ENCODE peak calls at places on chromosome 6, in six cellular contexts. One of them, this sample, is unnamed.
A peak's percentile ranks its signal among the peaks of the same experiment; 100 is the strongest.

GRCh38 chr6:90478278-90478677 is 108.6 kb downstream of the MAP3K7 start:
- DNase-seq in cardiac muscle cell: no peak
- DNase-seq in heart right ventricle: no peak
- DNase-seq in MM.1S: no peak
- DNase-seq in heart left ventricle: no peak
- DNase-seq in HepG2: no peak
- DNase-seq in this sample: no peak

GRCh38 chr6:99093781-99094180 is 146.0 kb upstream of the FBXL4 start:
- DNase-seq in heart right ventricle: no peak
- DNase-seq in heart left ventricle: no peak
- DNase-seq in MM.1S: peak; percentile 30
- DNase-seq in HepG2: no peak
- DNase-seq in cardiac muscle cell: no peak
- DNase-seq in this sample: no peak

GRCh38 chr6:143232849-143233248 is 172.2 kb downstream of the AIG1 start:
- DNase-seq in heart right ventricle: peak; percentile 27
- DNase-seq in HepG2: peak; percentile 65
- DNase-seq in cardiac muscle cell: peak; percentile 30
- DNase-seq in MM.1S: no peak
- DNase-seq in heart left ventricle: no peak
- DNase-seq in this sample: peak; percentile 66

GRCh38 chr6:83310046-83310445 is 116.9 kb downstream of the RWDD2A start:
- DNase-seq in heart right ventricle: no peak
- DNase-seq in MM.1S: no peak
- DNase-seq in cardiac muscle cell: no peak
- DNase-seq in HepG2: no peak
- DNase-seq in heart left ventricle: no peak
- DNase-seq in this sample: no peak

GRCh38 chr6:42937548-42938427 is 8.5 kb downstream of the CNPY3 start:
- DNase-seq in heart right ventricle: no peak
- DNase-seq in cardiac muscle cell: no peak
- DNase-seq in MM.1S: no peak
- DNase-seq in HepG2: no peak
- DNase-seq in heart left ventricle: no peak
- DNase-seq in this sample: peak; percentile 60

GRCh38 chr6:118377711-118378414 is 170.2 kb upstream of the PLN start:
- DNase-seq in cardiac muscle cell: no peak
- DNase-seq in MM.1S: no peak
- DNase-seq in heart left ventricle: peak; percentile 89
- DNase-seq in heart right ventricle: peak; percentile 71
- DNase-seq in HepG2: no peak
- DNase-seq in this sample: no peak

GRCh38 chr6:160765412-160765811 is 63.4 kb downstream of the PLG start:
- DNase-seq in cardiac muscle cell: no peak
- DNase-seq in HepG2: no peak
- DNase-seq in heart left ventricle: no peak
- DNase-seq in heart right ventricle: no peak
- DNase-seq in MM.1S: no peak
- DNase-seq in this sample: no peak

GRCh38 chr6:112218563-112218962 is 35.8 kb downstream of the LAMA4 start:
- DNase-seq in heart left ventricle: peak; percentile 84
- DNase-seq in cardiac muscle cell: peak; percentile 49
- DNase-seq in MM.1S: no peak
- DNase-seq in heart right ventricle: peak; percentile 74
- DNase-seq in HepG2: no peak
- DNase-seq in this sample: no peak

GRCh38 chr6:113856011-113856551 is 1.1 kb upstream of the MARCKS start:
- DNase-seq in heart left ventricle: no peak
- DNase-seq in HepG2: no peak
- DNase-seq in cardiac muscle cell: peak; percentile 72
- DNase-seq in heart right ventricle: peak; percentile 22
- DNase-seq in MM.1S: peak; percentile 32
- DNase-seq in this sample: peak; percentile 48

DNA sequence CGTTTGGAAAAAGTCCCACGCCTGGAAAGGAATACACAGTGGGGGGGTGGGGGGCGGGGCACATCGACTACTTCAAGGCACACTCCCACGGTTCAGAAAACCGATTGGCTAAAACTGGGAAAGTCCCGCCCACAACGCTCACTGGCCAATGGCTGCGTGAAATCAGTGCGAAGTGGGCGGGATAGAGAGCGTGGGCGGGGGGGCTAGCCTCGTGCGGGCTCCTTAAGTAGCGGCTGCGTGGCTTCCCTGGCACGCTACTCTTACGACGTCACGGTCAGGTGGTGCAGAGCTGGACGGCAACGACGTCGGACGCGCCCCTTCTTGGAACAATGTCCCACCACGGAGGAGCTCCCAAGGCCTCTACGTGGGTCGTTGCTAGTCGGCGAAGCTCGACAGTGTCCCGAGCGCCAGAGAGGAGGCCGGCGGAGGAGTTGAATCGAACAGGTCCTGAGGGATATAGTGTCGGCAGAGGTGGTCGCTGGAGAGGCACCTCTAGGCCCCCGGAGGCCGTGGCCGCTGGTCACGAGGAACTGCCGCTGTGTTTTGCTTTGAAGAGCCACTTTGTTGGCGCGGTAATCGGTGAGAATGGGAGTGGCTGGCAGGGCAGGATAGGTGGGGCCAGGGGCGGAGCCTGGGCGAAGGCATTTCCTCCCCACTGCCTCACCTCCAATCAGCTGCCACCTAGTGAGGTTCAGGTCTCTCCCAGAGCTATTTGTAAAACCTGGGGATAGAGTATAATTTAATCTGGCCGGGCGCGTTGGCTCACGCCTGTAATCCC is at the start of gene DDX43:
- DNase-seq in MM.1S: no peak
- DNase-seq in cardiac muscle cell: peak; percentile 82
- DNase-seq in HepG2: no peak
- DNase-seq in heart left ventricle: peak; percentile 31
- DNase-seq in heart right ventricle: peak; percentile 79
- DNase-seq in this sample: no peak
- H3K27ac ChIP-seq in MM.1S: no peak within 1 kb of the TSS
- H3K27ac ChIP-seq in cardiac muscle cell: no peak within 1 kb of the TSS
- H3K27ac ChIP-seq in HepG2: no peak within 1 kb of the TSS
- H3K27ac ChIP-seq in heart left ventricle: no peak within 1 kb of the TSS
- H3K27ac ChIP-seq in heart right ventricle: no peak within 1 kb of the TSS
- H3K27ac ChIP-seq in this sample: no peak within 1 kb of the TSS

DNA sequence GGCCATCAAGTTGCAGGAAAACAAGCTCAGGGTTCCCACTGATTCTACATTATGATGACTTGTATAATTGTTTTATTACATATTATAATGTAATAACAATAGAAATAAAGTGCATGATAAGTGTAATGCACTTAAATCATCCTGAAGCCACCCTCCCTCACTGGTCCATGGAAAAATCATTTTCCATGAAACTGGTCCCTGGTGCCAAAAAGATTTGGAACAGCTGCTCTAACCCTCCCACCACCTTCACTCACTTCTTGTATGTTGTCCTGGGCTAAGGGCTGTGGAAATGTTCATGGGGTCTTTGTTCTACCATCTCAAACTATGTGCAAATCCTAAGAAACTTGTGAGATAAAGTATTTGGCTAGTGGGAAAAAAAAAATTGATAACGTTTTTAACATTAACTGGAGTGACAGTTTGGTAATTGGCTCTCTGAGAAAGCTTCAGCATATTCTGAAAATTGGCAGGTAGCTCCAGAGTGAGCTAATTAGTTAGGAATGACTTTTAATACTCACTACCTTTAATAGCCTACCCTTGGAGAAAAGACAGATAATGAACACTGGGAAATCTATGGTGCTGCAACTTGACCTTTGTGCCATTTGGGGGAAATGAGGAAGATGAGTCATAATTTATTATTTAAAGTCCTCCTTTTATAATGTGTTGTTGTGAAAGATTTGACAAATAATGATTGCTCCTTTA is 134.0 kb downstream of the LRRC1 start:
- DNase-seq in HepG2: peak; percentile 40
- DNase-seq in heart right ventricle: no peak
- DNase-seq in cardiac muscle cell: no peak
- DNase-seq in heart left ventricle: no peak
- DNase-seq in MM.1S: no peak
- DNase-seq in this sample: peak; percentile 63
- H3K4me1 ChIP-seq in HepG2: peaks cover 6% of the 10 kb centered on the region
- H3K4me1 ChIP-seq in heart right ventricle: peaks cover 54% of the 10 kb centered on the region
- H3K4me1 ChIP-seq in cardiac muscle cell: peaks cover 4% of the 10 kb centered on the region
- H3K4me1 ChIP-seq in heart left ventricle: peaks cover 27% of the 10 kb centered on the region
- H3K4me1 ChIP-seq in MM.1S: no peaks in the 10 kb centered on the region
- H3K4me1 ChIP-seq in this sample: peaks cover 38% of the 10 kb centered on the region

GRCh38 chr6:109008061-109008460 is 86.6 kb downstream of the SESN1 start:
- DNase-seq in HepG2: no peak
- DNase-seq in heart left ventricle: no peak
- DNase-seq in MM.1S: peak; percentile 12
- DNase-seq in cardiac muscle cell: no peak
- DNase-seq in heart right ventricle: no peak
- DNase-seq in this sample: no peak

GRCh38 chr6:109008537-109008950 is 86.1 kb downstream of the SESN1 start:
- DNase-seq in MM.1S: no peak
- DNase-seq in heart left ventricle: no peak
- DNase-seq in HepG2: no peak
- DNase-seq in heart right ventricle: no peak
- DNase-seq in cardiac muscle cell: peak; percentile 52
- DNase-seq in this sample: no peak

GRCh38 chr6:109008951-109009760 is 85.5 kb downstream of the SESN1 start:
- DNase-seq in heart left ventricle: peak; percentile 96
- DNase-seq in heart right ventricle: peak; percentile 96
- DNase-seq in HepG2: peak; percentile 72
- DNase-seq in cardiac muscle cell: peak; percentile 95
- DNase-seq in MM.1S: peak; percentile 90
- DNase-seq in this sample: peak; percentile 87

GRCh38 chr6:109007521-109007920 is 87.1 kb downstream of the SESN1 start:
- DNase-seq in MM.1S: no peak
- DNase-seq in heart right ventricle: no peak
- DNase-seq in HepG2: no peak
- DNase-seq in heart left ventricle: no peak
- DNase-seq in cardiac muscle cell: no peak
- DNase-seq in this sample: no peak

DNA sequence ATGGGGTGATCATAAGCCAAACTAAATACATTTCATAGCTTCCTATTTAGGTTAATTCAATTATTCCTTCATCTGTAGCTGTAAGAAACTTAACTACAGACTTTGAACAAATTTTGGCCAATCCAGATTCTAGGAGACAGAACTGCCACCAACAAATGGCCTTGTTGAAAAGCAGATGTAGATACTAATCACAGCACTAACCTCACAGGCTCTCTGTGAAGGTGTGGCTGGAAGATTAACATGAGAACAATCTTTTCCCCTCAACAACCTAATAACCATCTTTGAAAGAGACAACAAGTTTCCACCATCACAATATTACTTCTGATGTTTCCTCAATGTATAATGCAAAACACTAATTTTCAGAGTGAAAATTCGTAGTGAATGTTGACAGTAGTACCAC is 87.8 kb downstream of the SESN1 start:
- DNase-seq in cardiac muscle cell: no peak
- DNase-seq in heart right ventricle: no peak
- DNase-seq in heart left ventricle: no peak
- DNase-seq in MM.1S: no peak
- DNase-seq in HepG2: no peak
- DNase-seq in this sample: no peak
- H3K4me3 ChIP-seq in cardiac muscle cell: no peak overlapping the region
- H3K4me3 ChIP-seq in heart right ventricle: peak overlapping the region; percentile 96
- H3K4me3 ChIP-seq in heart left ventricle: peak overlapping the region; percentile 87
- H3K4me3 ChIP-seq in MM.1S: no peak overlapping the region
- H3K4me3 ChIP-seq in HepG2: peak overlapping the region; percentile 74
- H3K4me3 ChIP-seq in this sample: no peak overlapping the region

GRCh38 chr6:4356899-4357659 is 221.7 kb upstream of the ECI2 start:
- DNase-seq in HepG2: no peak
- DNase-seq in cardiac muscle cell: peak; percentile 39
- DNase-seq in heart right ventricle: no peak
- DNase-seq in heart left ventricle: no peak
- DNase-seq in MM.1S: no peak
- DNase-seq in this sample: no peak
- H3K27ac ChIP-seq in HepG2: no peak overlapping the region
- H3K27ac ChIP-seq in cardiac muscle cell: no peak overlapping the region
- H3K27ac ChIP-seq in heart right ventricle: peak overlapping the region; percentile 34
- H3K27ac ChIP-seq in heart left ventricle: no peak overlapping the region
- H3K27ac ChIP-seq in MM.1S: no peak overlapping the region
- H3K27ac ChIP-seq in this sample: peak overlapping the region; percentile 91

GRCh38 chr6:81875776-81876293 is 123.4 kb upstream of the TENT5A start:
- DNase-seq in HepG2: no peak
- DNase-seq in heart left ventricle: no peak
- DNase-seq in MM.1S: no peak
- DNase-seq in heart right ventricle: no peak
- DNase-seq in cardiac muscle cell: no peak
- DNase-seq in this sample: no peak
- H3K4me1 ChIP-seq in HepG2: no peaks in the 10 kb centered on the region
- H3K4me1 ChIP-seq in heart left ventricle: no peaks in the 10 kb centered on the region
- H3K4me1 ChIP-seq in MM.1S: no peaks in the 10 kb centered on the region
- H3K4me1 ChIP-seq in heart right ventricle: no peaks in the 10 kb centered on the region
- H3K4me1 ChIP-seq in cardiac muscle cell: no peaks in the 10 kb centered on the region
- H3K4me1 ChIP-seq in this sample: no peaks in the 10 kb centered on the region

GRCh38 chr6:164087870-164088269 is 673.4 kb downstream of the QKI start:
- DNase-seq in heart left ventricle: no peak
- DNase-seq in MM.1S: no peak
- DNase-seq in cardiac muscle cell: no peak
- DNase-seq in HepG2: no peak
- DNase-seq in heart right ventricle: no peak
- DNase-seq in this sample: no peak

GRCh38 chr6:164085086-164085485 is 670.6 kb downstream of the QKI start:
- DNase-seq in heart left ventricle: no peak
- DNase-seq in MM.1S: no peak
- DNase-seq in HepG2: no peak
- DNase-seq in heart right ventricle: peak; percentile 41
- DNase-seq in cardiac muscle cell: no peak
- DNase-seq in this sample: no peak

GRCh38 chr6:164086326-164086887 is 671.9 kb downstream of the QKI start:
- DNase-seq in heart left ventricle: no peak
- DNase-seq in MM.1S: no peak
- DNase-seq in heart right ventricle: no peak
- DNase-seq in HepG2: no peak
- DNase-seq in cardiac muscle cell: no peak
- DNase-seq in this sample: no peak

DNA sequence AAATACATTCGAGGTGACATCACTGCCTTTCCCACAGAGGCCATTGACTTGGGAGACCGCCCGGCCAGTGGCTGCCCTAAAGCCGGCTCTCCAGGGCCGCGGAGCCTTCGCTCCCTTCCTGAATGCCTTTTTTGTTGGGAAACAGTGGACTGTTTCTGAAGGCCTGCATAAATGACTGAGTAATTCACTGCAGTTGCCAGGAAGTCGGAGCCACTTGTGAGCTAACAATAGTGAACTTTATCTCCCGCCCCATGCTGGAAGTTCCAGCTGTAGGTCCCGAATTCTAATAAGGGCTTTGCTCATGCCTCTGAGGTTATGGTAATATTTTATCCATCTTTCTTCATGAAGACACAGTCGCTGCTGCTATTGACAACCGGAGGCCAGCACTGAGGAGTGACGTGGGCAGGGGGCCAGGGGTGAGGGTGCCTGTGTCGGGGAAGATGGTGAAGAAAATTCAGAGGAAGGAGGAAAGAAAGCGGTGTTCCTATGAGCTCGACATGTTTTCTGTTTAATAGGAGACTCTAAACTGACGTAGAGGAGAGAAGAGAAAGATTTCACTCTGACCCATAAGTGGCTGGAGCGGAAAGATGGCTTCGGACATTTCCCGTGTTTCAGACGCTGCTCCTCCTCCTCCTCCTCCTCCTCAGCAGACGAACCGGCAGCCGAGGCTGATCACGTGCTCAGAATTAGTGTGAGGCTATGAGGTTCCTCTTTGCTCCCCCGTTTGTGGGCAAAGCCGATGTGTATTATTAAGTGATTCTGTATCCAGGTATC is 671.2 kb downstream of the QKI start:
- DNase-seq in heart right ventricle: peak; percentile 81
- DNase-seq in heart left ventricle: peak; percentile 91
- DNase-seq in MM.1S: no peak
- DNase-seq in cardiac muscle cell: peak; percentile 96
- DNase-seq in HepG2: no peak
- DNase-seq in this sample: no peak
- H3K4me3 ChIP-seq in heart right ventricle: peak overlapping the region; percentile 16
- H3K4me3 ChIP-seq in heart left ventricle: no peak overlapping the region
- H3K4me3 ChIP-seq in MM.1S: no peak overlapping the region
- H3K4me3 ChIP-seq in cardiac muscle cell: no peak overlapping the region
- H3K4me3 ChIP-seq in HepG2: no peak overlapping the region
- H3K4me3 ChIP-seq in this sample: no peak overlapping the region